ENCODE peak calls at places on chromosomes 3 and 15, in ten cellular contexts. R is AG10803; A is CD8-positive, alpha-beta T cell; D is thoracic aorta; X is heart right ventricle; N is nephron progenitor cell; H is cardiac fibroblast; S is choroid plexus epithelial cell; B is BE2C; Z is GM12864. M is an unnamed sample.

GRCh38 chr15:77966540-77967290 is 110.8 kb downstream of the TBC1D2B start:
- DNase-seq in R (peak; percentile 53), A (no peak), D (no peak), X (peak; percentile 58), N (peak; percentile 59), H (peak; percentile 44), S (peak; percentile 75), B (no peak), Z (no peak), M (peak; percentile 47)

GRCh38 chr3:195178124-195178910 is 92.6 kb downstream of the XXYLT1 start:
- DNase-seq in R (no peak), A (no peak), D (no peak), X (peak; percentile 65), N (no peak), H (no peak), S (no peak), B (peak; percentile 65), Z (no peak), M (no peak)

GRCh38 chr3:149258298-149258697 is 36.7 kb upstream of the CP start:
- DNase-seq in R (no peak), A (no peak), D (no peak), X (peak; percentile 42), N (no peak), H (peak; percentile 45), S (peak; percentile 45), B (peak; percentile 56), Z (no peak), M (no peak)

GRCh38 chr15:59885832-59886231 is 118.3 kb upstream of the FOXB1 start:
- DNase-seq in R (peak; percentile 31), A (no peak), D (no peak), X (no peak), N (peak; percentile 67), H (peak; percentile 8), S (no peak), B (peak; percentile 12), Z (no peak), M (no peak)

GRCh38 chr3:53811143-53811915 is 34.9 kb downstream of the CHDH start:
- DNase-seq in R (no peak), A (no peak), D (no peak), X (no peak), N (no peak), H (no peak), S (no peak), B (no peak), Z (no peak), M (no peak)

GRCh38 chr3:141663993-141664392 is 74.1 kb upstream of the RNF7 start:
- DNase-seq in R (peak; percentile 45), A (no peak), D (no peak), X (no peak), N (peak; percentile 21), H (peak; percentile 64), S (peak; percentile 69), B (no peak), Z (no peak), M (no peak)

GRCh38 chr3:47715928-47716327 is 65.8 kb downstream of the SMARCC1 start:
- DNase-seq in R (peak; percentile 25), A (no peak), D (peak; percentile 20), X (no peak), N (no peak), H (peak; percentile 50), S (peak; percentile 65), B (no peak), Z (no peak), M (peak; percentile 47)

GRCh38 chr3:85627899-85628298 is 669.1 kb downstream of the CADM2 start:
- DNase-seq in R (no peak), A (no peak), D (no peak), X (no peak), N (no peak), H (no peak), S (no peak), B (no peak), Z (no peak), M (no peak)

GRCh38 chr3:71160800-71161546 is 422.6 kb downstream of the FOXP1 start:
- DNase-seq in R (no peak), A (no peak), D (no peak), X (no peak), N (no peak), H (no peak), S (peak; percentile 77), B (no peak), Z (no peak), M (peak; percentile 69)

GRCh38 chr15:40767838-40768491 is 1.8 kb upstream of the C15orf62 start:
- DNase-seq in R (no peak), A (no peak), D (no peak), X (no peak), N (no peak), H (no peak), S (no peak), B (no peak), Z (no peak), M (no peak)

GRCh38 chr15:63362196-63362595 is 19.4 kb downstream of the CA12 start:
- DNase-seq in R (no peak), A (no peak), D (no peak), X (peak; percentile 63), N (peak; percentile 14), H (peak; percentile 72), S (peak; percentile 46), B (peak; percentile 88), Z (no peak), M (no peak)

DNA sequence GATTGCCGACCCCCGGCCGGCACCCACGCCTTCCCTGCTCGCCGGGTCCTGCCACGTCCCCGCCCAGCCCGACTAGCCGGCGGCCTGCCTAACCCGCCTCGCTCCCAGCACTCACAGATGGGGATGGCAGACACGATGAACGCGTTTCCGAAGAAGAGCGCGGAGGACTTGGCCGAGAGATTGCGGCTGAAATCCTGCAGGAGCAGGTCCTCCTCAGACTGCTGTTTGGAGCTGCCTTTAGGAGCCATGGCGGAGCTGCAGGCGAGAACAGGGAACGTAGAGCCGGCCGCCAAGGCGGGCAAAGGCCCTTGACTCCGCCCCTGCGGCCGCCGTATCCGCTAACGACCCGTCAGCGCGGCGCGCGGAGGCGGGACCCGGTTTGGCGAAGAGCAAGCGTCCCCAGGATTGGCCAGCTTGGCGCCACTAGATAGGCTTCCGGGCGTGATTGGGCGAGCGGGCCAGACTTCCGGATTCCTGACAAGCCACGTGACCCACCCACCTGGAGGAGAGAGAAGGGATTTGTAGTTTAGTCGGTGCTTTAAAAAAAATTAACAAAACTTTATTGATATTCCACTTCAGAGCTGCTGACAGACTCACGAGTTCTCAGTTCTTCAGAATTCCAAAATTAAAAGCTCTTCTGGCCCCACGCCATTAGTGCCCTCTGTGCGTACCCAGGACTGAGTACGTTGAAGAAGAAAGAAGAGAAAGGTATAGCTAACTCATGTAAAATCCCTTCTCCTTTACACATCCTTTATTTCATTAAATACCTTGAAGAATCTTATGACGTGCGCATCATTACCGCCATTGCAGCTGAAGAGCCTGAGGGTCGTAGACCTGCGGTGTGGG is at the start of gene SSR3:
- DNase-seq in R (peak; percentile 100), A (peak; percentile 98), D (peak; percentile 98), X (peak; percentile 99), N (peak; percentile 97), H (peak; percentile 100), S (peak; percentile 100), B (peak; percentile 99), Z (peak; percentile 98), M (peak; percentile 100)
- TF ChIP-seq CTCF in R (peak; percentile 38), A (peak; percentile 27), D (peak; percentile 56), X (no peak), N (no peak), H (peak; percentile 27), S (peak; percentile 16), B (peak; percentile 13), Z (no peak), M (no peak)

GRCh38 chr3:184491011-184491576 is 70.5 kb upstream of the EPHB3 start:
- DNase-seq in R (no peak), A (no peak), D (no peak), X (no peak), N (no peak), H (no peak), S (no peak), B (no peak), Z (no peak), M (no peak)
- TF ChIP-seq CTCF in R (no peak), A (no peak), D (no peak), X (no peak), N (no peak), H (no peak), S (no peak), B (peak; percentile 11), Z (no peak), M (no peak)

GRCh38 chr3:61687663-61688306 is 126.4 kb downstream of the PTPRG start:
- DNase-seq in R (no peak), A (no peak), D (no peak), X (peak; percentile 23), N (no peak), H (no peak), S (no peak), B (no peak), Z (no peak), M (no peak)

GRCh38 chr3:61684386-61684785 is 123.0 kb downstream of the PTPRG start:
- DNase-seq in R (peak; percentile 51), A (no peak), D (no peak), X (no peak), N (no peak), H (no peak), S (no peak), B (no peak), Z (no peak), M (no peak)

GRCh38 chr3:61687206-61687605 is 125.8 kb downstream of the PTPRG start:
- DNase-seq in R (no peak), A (no peak), D (no peak), X (no peak), N (no peak), H (no peak), S (no peak), B (no peak), Z (no peak), M (no peak)

GRCh38 chr3:61685755-61686154 is 124.4 kb downstream of the PTPRG start:
- DNase-seq in R (no peak), A (no peak), D (no peak), X (no peak), N (no peak), H (no peak), S (no peak), B (no peak), Z (no peak), M (no peak)

GRCh38 chr3:61686228-61686648 is 124.9 kb downstream of the PTPRG start:
- DNase-seq in R (no peak), A (no peak), D (no peak), X (no peak), N (no peak), H (no peak), S (no peak), B (no peak), Z (no peak), M (no peak)
- TF ChIP-seq CTCF in R (no peak), A (no peak), D (no peak), X (no peak), N (no peak), H (no peak), S (no peak), B (no peak), Z (no peak), M (no peak)

DNA sequence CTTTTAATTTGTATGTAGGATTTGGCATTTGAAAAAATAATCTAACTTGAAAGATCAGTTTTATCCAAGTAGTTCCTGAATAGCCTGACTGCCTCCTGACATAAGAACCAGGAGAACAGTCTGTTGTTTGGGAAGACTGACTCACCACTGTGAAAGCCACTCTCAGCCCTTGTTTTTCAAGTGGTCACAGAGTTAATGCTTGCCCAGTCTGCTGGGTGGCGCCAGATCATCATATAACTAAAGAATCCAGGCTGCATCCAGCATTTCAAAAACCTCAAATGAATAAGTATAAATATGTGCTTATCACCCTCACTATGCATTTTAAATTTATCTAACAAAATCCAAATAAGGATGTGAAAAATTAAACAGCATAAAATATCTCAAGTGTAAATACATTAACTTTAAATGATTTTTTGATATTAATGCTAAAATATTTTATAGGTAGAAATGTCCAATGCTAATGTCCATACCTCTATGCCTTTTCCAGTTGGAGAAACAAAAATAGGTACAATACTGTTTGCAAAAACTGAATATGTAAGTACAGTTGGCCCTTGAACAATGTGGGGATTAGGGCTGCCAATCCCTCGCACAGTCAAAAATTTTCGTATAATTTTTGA is 26.9 kb upstream of the ZBBX start:
- DNase-seq in R (peak; percentile 20), A (no peak), D (no peak), X (peak; percentile 21), N (peak; percentile 38), H (peak; percentile 70), S (peak; percentile 38), B (peak; percentile 39), Z (no peak), M (peak; percentile 82)
- TF ChIP-seq CTCF in R (peak; percentile 1), A (no peak), D (no peak), X (peak; percentile 50), N (peak; percentile 55), H (peak; percentile 21), S (peak; percentile 33), B (peak; percentile 53), Z (peak; percentile 24), M (peak; percentile 64)